ENCODE peak calls at places on chromosome 2, in four cellular contexts. N is spleen, O is A549, Z is fibroblast of pulmonary artery. T is an unnamed sample.

GRCh38 chr2:157872791-157873190 is 3.3 kb downstream of the ACVR1 start:
- DNase-seq in N (no peak), O (no peak), Z (no peak), T (no peak)

GRCh38 chr2:119136093-119136492 is 22.5 kb downstream of the C1QL2 start:
- DNase-seq in N (peak), O (no peak), Z (no peak), T (no peak)

GRCh38 chr2:70431948-70432347 is 121.7 kb downstream of the TGFA start:
- DNase-seq in N (no peak), O (no peak), Z (no peak), T (no peak)

GRCh38 chr2:172081248-172082022 is 3.9 kb upstream of the DLX1 start:
- DNase-seq in N (no peak), O (no peak), Z (no peak), T (no peak)

GRCh38 chr2:68368657-68369339 is 3.7 kb downstream of the PLEK start:
- DNase-seq in N (no peak), O (no peak), Z (peak), T (peak)

GRCh38 chr2:44297431-44297830 is 22.2 kb downstream of the SLC3A1 start:
- DNase-seq in N (no peak), O (no peak), Z (no peak), T (no peak)

GRCh38 chr2:238891667-238892500 is 44.0 kb downstream of the TWIST2 start:
- DNase-seq in N (peak), O (no peak), Z (no peak), T (peak)

GRCh38 chr2:137333386-137333972 is 568.1 kb downstream of the THSD7B start:
- DNase-seq in N (no peak), O (no peak), Z (peak), T (no peak)

GRCh38 chr2:164595031-164595430 is 26.3 kb downstream of the GRB14 start:
- DNase-seq in N (no peak), O (no peak), Z (no peak), T (peak)

GRCh38 chr2:58870704-58871103 is 629.6 kb upstream of the FANCL start:
- DNase-seq in N (no peak), O (no peak), Z (no peak), T (no peak)

GRCh38 chr2:100941646-100942240 is 60.3 kb upstream of the RPL31 start:
- DNase-seq in N (no peak), O (no peak), Z (peak), T (peak)

GRCh38 chr2:230068658-230069080 is at the start of gene SLC16A14:
- DNase-seq in N (no peak), O (peak), Z (peak), T (peak)

GRCh38 chr2:163347982-163348842 is 387.6 kb downstream of the FIGN start:
- DNase-seq in N (peak), O (peak), Z (peak), T (peak)

GRCh38 chr2:202127793-202128215 is 54.7 kb downstream of the KIAA2012 start:
- DNase-seq in N (no peak), O (no peak), Z (no peak), T (no peak)

GRCh38 chr2:38602136-38602731 is 494 bp downstream of the HNRNPLL start:
- DNase-seq in N (peak), O (peak), Z (no peak), T (no peak)

GRCh38 chr2:63058742-63059433 is 8.3 kb downstream of the OTX1 start:
- DNase-seq in N (no peak), O (no peak), Z (no peak), T (no peak)

GRCh38 chr2:52536929-52537460 is 1230.6 kb upstream of the CHAC2 start:
- DNase-seq in N (no peak), O (no peak), Z (no peak), T (no peak)

GRCh38 chr2:37912056-37912455 is 13.0 kb upstream of the RMDN2 start:
- DNase-seq in N (no peak), O (no peak), Z (peak), T (peak)

GRCh38 chr2:5520352-5520996 is 171.7 kb upstream of the SOX11 start:
- DNase-seq in N (no peak), O (no peak), Z (no peak), T (no peak)

GRCh38 chr2:33806041-33806440 is 206.9 kb upstream of the FAM98A start:
- DNase-seq in N (no peak), O (no peak), Z (no peak), T (no peak)

GRCh38 chr2:23445450-23445868 is 60.5 kb downstream of the KLHL29 start:
- DNase-seq in N (no peak), O (no peak), Z (peak), T (peak)

GRCh38 chr2:182763311-182763912 is 47.4 kb downstream of the DNAJC10 start:
- DNase-seq in N (no peak), O (peak), Z (peak), T (peak)

GRCh38 chr2:136207030-136207623 is 89.2 kb upstream of the CXCR4 start:
- DNase-seq in N (peak), O (no peak), Z (no peak), T (no peak)

GRCh38 chr2:85750509-85751299 is 3.1 kb upstream of the ATOH8 start:
- DNase-seq in N (peak), O (peak), Z (peak), T (no peak)

DNA sequence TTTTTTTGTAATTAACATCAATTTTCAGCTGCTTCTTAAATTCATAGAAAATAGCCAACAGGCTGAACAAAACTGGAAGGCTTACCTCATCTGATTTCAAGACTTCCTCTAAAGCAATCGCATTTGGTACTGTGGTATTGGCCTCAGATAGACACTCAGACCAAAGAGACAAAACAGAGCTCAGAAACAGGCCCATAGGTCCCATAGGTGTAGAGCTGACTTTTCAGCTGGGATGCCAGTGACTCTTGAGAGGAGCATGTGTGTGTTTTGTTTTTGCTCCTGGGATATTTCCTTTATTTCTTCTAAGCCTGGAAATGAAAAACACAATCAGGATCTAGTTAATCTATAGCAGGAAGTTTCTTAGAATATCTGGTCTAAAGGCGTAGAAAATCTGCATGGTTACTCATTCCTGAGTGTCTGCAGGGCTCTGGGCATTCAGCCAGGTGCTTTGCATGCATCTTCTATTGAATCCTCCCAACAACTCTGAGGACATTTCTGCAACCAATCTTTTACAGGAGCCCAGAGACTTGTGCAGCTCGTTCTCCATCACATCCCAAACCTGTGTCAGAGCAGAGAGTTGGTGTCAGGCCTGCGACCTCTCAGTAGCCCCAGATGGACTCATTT is 190.8 kb downstream of the RTP5 start:
- DNase-seq in N (no peak), O (no peak), Z (peak), T (peak)
- TF ChIP-seq CTCF in N (no peak), O (no peak), Z (no peak), T (no peak)

GRCh38 chr2:197241590-197241989 is 69.0 kb downstream of the ANKRD44 start:
- DNase-seq in N (no peak), O (no peak), Z (no peak), T (no peak)

GRCh38 chr2:197240713-197241050 is 69.9 kb downstream of the ANKRD44 start:
- DNase-seq in N (no peak), O (no peak), Z (no peak), T (no peak)

GRCh38 chr2:197242719-197243118 is 67.9 kb downstream of the ANKRD44 start:
- DNase-seq in N (no peak), O (no peak), Z (no peak), T (no peak)

GRCh38 chr2:197240018-197240712 is 70.4 kb downstream of the ANKRD44 start:
- DNase-seq in N (no peak), O (no peak), Z (no peak), T (no peak)

DNA sequence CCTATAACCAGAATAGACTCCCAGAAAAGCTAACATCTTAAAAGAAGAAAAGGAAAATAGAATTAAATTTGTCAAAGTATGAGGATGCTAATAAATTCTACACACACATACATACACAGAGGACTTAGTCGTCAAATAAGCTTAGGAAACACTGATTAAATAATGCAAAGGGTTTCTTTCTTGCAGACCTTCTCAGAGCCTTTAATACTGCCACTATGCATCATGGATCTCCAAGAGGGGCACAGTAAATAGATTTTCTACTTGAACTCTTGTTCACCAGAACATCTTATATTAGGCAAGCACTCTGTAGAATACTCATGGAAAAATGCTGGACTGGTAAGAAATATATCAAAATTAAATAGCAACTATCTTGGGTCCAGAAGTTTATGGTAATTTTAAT is 69.4 kb downstream of the ANKRD44 start:
- DNase-seq in N (no peak), O (no peak), Z (no peak), T (no peak)
- H3K4me3 ChIP-seq in N (no peak), O (no peak), Z (no peak), T (no peak)

GRCh38 chr2:45650851-45651414 is 542 bp upstream of the PRKCE start:
- DNase-seq in N (peak), O (peak), Z (peak), T (peak)
- TF ChIP-seq CTCF in N (no peak), O (peak), Z (peak), T (peak)

GRCh38 chr2:64262816-64263215 is 118.6 kb upstream of the PELI1 start:
- DNase-seq in N (no peak), O (no peak), Z (no peak), T (no peak)
- H3K4me3 ChIP-seq in N (no peak), O (no peak), Z (no peak), T (no peak)

GRCh38 chr2:108195133-108195439 is 44.7 kb upstream of the SULT1C3 start:
- DNase-seq in N (no peak), O (no peak), Z (no peak), T (no peak)

GRCh38 chr2:108194409-108195132 is 45.2 kb upstream of the SULT1C3 start:
- DNase-seq in N (no peak), O (no peak), Z (peak), T (no peak)

GRCh38 chr2:108199726-108200125 is 40.0 kb upstream of the SULT1C3 start:
- DNase-seq in N (no peak), O (no peak), Z (no peak), T (no peak)

GRCh38 chr2:108200569-108200968 is 39.2 kb upstream of the SULT1C3 start:
- DNase-seq in N (no peak), O (no peak), Z (no peak), T (no peak)
- TF ChIP-seq CTCF in N (no peak), O (no peak), Z (no peak), T (no peak)

GRCh38 chr2:203238329-203238710 is 498 bp upstream of the CYP20A1 start:
- DNase-seq in N (no peak), O (no peak), Z (no peak), T (no peak)
- H3K4me3 ChIP-seq in N (peak), O (peak), Z (peak), T (peak)

DNA sequence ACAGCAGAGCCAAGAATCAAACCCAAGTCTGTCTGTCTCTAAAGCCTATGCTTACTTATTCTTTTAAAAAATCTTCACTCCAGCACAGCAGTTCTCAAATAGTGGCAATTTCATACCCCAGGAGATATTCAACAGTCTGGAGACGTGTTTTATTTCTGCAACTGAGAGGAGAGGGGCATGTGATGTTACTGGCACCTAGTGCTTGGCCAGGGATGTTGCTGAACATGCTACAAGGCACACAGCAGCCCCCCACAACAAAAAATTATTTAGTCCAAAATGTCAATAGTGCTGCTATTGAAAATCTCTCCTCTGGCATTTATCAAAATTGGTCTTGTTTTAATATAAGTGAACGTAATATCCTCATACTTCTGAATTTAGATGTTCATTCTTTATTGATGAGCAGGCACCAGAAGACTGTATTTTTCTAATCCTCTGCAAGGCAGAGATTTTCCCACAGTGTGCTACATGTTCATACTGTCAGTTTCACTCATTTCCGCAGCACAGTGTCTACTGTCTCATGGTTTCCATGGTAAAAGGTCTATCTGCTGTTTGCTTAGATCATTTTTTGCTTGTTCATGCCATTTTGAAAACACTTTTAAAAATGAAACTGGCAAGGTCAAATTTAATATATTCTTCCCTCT is 90.5 kb downstream of the LRATD1 start:
- DNase-seq in N (no peak), O (no peak), Z (no peak), T (no peak)
- TF ChIP-seq CTCF in N (no peak), O (no peak), Z (no peak), T (no peak)

DNA sequence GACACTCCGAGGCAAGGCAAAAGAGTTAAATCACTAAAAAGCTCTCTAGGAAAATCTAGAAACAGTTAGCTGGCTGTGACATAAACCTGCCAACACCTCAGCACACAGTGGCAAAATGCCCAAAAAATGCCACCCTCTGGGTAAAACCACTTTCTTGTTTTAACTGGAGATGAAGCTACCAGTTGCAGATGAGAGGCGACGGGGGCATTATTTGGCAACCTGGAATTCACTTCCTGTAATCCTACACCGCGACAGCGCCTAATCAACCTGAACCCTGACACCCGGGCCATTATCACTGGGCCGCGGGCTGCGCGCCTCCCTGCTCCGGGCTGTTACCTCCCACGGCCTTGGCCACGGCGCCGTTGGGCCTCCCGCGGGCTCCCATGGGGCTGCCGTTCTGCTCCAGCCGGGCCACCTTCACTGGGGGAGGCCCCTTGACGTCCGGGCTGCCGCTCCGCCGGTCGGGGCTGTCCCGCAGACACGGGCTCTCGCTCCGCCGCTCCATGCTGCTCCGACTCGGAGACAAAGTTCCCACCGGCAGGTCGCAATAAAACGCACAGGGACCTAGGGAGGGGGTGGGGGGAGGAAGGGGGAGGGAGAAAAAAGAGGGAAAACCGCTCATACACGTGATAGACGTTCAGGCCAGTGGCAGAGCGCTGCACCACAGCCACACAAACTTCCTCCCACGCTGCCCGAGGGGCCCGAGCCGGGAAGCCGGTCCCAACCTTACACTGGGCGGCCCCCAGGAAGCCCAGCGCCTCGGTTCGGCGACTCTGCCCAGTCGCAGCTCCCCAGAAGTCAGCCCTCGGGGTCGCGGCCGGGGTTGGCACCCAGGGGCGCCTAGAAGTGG is 2.0 kb downstream of the SATB2 start:
- DNase-seq in N (peak), O (peak), Z (no peak), T (no peak)
- H3K4me3 ChIP-seq in N (peak), O (peak), Z (peak), T (peak)

T was measured in foreskin fibroblast.